ENCODE peak calls at places on chromosomes 2 and 18, in seven cellular contexts. J, E, R, K, A, X and I are unnamed samples.

GRCh38 chr2:9196637-9197036 is 10.0 kb upstream of the ASAP2 start:
- DNase-seq in J (no peak), E (no peak), R (no peak), K (no peak), A (no peak), X (no peak), I (no peak)

GRCh38 chr2:209970271-209970670 is 32.2 kb upstream of the RPE start:
- DNase-seq in J (no peak), E (no peak), R (no peak), K (no peak), A (no peak), X (no peak), I (no peak)

GRCh38 chr18:5527603-5528002 is 16.2 kb downstream of the EPB41L3 start:
- DNase-seq in J (no peak), E (no peak), R (no peak), K (peak), A (peak), X (peak), I (peak)

GRCh38 chr2:37671816-37672103 is 318 bp upstream of the CDC42EP3 start:
- DNase-seq in J (no peak), E (no peak), R (no peak), K (no peak), A (no peak), X (no peak), I (no peak)

GRCh38 chr2:66534461-66534860 is 99.5 kb downstream of the MEIS1 start:
- DNase-seq in J (no peak), E (no peak), R (no peak), K (no peak), A (no peak), X (no peak), I (no peak)

GRCh38 chr2:240575101-240575965 is 7.0 kb downstream of the RNPEPL1 start:
- DNase-seq in J (no peak), E (no peak), R (no peak), K (no peak), A (no peak), X (no peak), I (no peak)

GRCh38 chr2:53708988-53709387 is 58.6 kb upstream of the CHAC2 start:
- DNase-seq in J (no peak), E (no peak), R (no peak), K (no peak), A (no peak), X (no peak), I (no peak)

GRCh38 chr2:85355073-85355410 is 473 bp downstream of the ELMOD3 start:
- DNase-seq in J (no peak), E (no peak), R (no peak), K (no peak), A (no peak), X (no peak), I (no peak)

GRCh38 chr2:20609349-20609994 is 41.4 kb downstream of the HS1BP3 start:
- DNase-seq in J (no peak), E (no peak), R (no peak), K (no peak), A (no peak), X (no peak), I (peak)

GRCh38 chr2:229836847-229837246 is 85.0 kb downstream of the TRIP12 start:
- DNase-seq in J (no peak), E (no peak), R (no peak), K (no peak), A (no peak), X (no peak), I (no peak)

GRCh38 chr2:9914384-9915065 is 37.0 kb upstream of the GRHL1 start:
- DNase-seq in J (peak), E (no peak), R (no peak), K (peak), A (no peak), X (no peak), I (peak)

GRCh38 chr2:241035818-241036396 is 37.5 kb downstream of the SNED1 start:
- DNase-seq in J (no peak), E (no peak), R (peak), K (no peak), A (peak), X (no peak), I (no peak)

GRCh38 chr2:56287974-56288373 is 104.2 kb downstream of the CCDC85A start:
- DNase-seq in J (no peak), E (no peak), R (no peak), K (no peak), A (no peak), X (no peak), I (peak)

GRCh38 chr2:23507267-23508065 is 122.5 kb downstream of the KLHL29 start:
- DNase-seq in J (no peak), E (no peak), R (no peak), K (no peak), A (no peak), X (no peak), I (no peak)

GRCh38 chr2:200340527-200341224 is 34.2 kb downstream of the SPATS2L start:
- DNase-seq in J (no peak), E (no peak), R (no peak), K (no peak), A (no peak), X (no peak), I (no peak)

GRCh38 chr2:60347781-60348180 is 205.7 kb downstream of the BCL11A start:
- DNase-seq in J (no peak), E (no peak), R (no peak), K (no peak), A (no peak), X (no peak), I (no peak)

GRCh38 chr18:46331316-46331715 is 227.1 kb downstream of the HAUS1 start:
- DNase-seq in J (no peak), E (no peak), R (no peak), K (no peak), A (no peak), X (no peak), I (no peak)

GRCh38 chr2:179511105-179511504 is 246.5 kb upstream of the SESTD1 start:
- DNase-seq in J (no peak), E (no peak), R (no peak), K (no peak), A (no peak), X (no peak), I (no peak)

GRCh38 chr2:124640221-124640750 is 615.2 kb downstream of the CNTNAP5 start:
- DNase-seq in J (no peak), E (no peak), R (no peak), K (no peak), A (no peak), X (no peak), I (no peak)

GRCh38 chr2:71474744-71475421 is 21.5 kb downstream of the DYSF start:
- DNase-seq in J (no peak), E (no peak), R (no peak), K (no peak), A (no peak), X (no peak), I (no peak)

GRCh38 chr18:32922951-32923430 is 150.2 kb upstream of the KLHL14 start:
- DNase-seq in J (no peak), E (no peak), R (no peak), K (no peak), A (no peak), X (no peak), I (no peak)

GRCh38 chr2:171810409-171810993 is 83.5 kb downstream of the SLC25A12 start:
- DNase-seq in J (no peak), E (no peak), R (no peak), K (peak), A (no peak), X (no peak), I (no peak)

GRCh38 chr2:127545189-127545588 is 9.7 kb downstream of the MYO7B start:
- DNase-seq in J (no peak), E (no peak), R (no peak), K (no peak), A (no peak), X (no peak), I (no peak)

GRCh38 chr2:131492418-131493198 is 411 bp upstream of the MZT2A start:
- DNase-seq in J (peak), E (peak), R (peak), K (peak), A (peak), X (peak), I (peak)

GRCh38 chr2:38000485-38001222 is 75.3 kb downstream of the CYP1B1 start:
- DNase-seq in J (no peak), E (no peak), R (no peak), K (no peak), A (no peak), X (no peak), I (no peak)

GRCh38 chr2:236496311-236496710 is 73.3 kb upstream of the ACKR3 start:
- DNase-seq in J (no peak), E (no peak), R (no peak), K (no peak), A (no peak), X (no peak), I (no peak)

GRCh38 chr2:66565291-66565690 is 130.4 kb downstream of the MEIS1 start:
- DNase-seq in J (no peak), E (no peak), R (no peak), K (no peak), A (no peak), X (no peak), I (no peak)

GRCh38 chr18:58337285-58337684 is 291.6 kb downstream of the ALPK2 start:
- DNase-seq in J (no peak), E (no peak), R (no peak), K (no peak), A (no peak), X (no peak), I (no peak)